ENCODE peak calls at places on chromosomes 12 and 14, in six cellular contexts. S is WERI-Rb-1, W is upper lobe of right lung, C is ascending aorta, O is suprapubic skin, G is body of pancreas. X is an unnamed sample.
A peak's percentile ranks its signal among the peaks of the same experiment; 100 is the strongest.

GRCh38 chr14:27392153-27392552 is 794.3 kb upstream of the NOVA1 start:
- DNase-seq in W (no peak), S (no peak), C (no peak), G (no peak), O (no peak), X (no peak)

GRCh38 chr14:102086972-102087761 is at the start of gene HSP90AA1:
- DNase-seq in O (peak; percentile 97), W (peak; percentile 98), C (peak; percentile 96), G (peak; percentile 94), S (peak; percentile 91), X (peak; percentile 89)

GRCh38 chr12:65529771-65530435 is 251.4 kb downstream of the MSRB3 start:
- DNase-seq in G (no peak), S (no peak), C (no peak), O (no peak), W (no peak), X (no peak)

GRCh38 chr12:57727758-57728395 is 10.7 kb downstream of the AGAP2 start:
- DNase-seq in C (peak; percentile 47), S (no peak), W (no peak), O (no peak), G (peak; percentile 26), X (no peak)

GRCh38 chr14:30813182-30813581 is 61.2 kb upstream of the COCH start:
- DNase-seq in S (no peak), G (no peak), C (no peak), O (no peak), W (no peak), X (no peak)

GRCh38 chr14:53368714-53369191 is 215.6 kb upstream of the DDHD1 start:
- DNase-seq in S (no peak), O (no peak), W (no peak), G (no peak), C (no peak), X (no peak)

GRCh38 chr14:51041117-51041531 is 53.8 kb downstream of the TRIM9 start:
- DNase-seq in O (no peak), G (no peak), C (no peak), S (no peak), W (no peak), X (no peak)

GRCh38 chr14:91484186-91484585 is 25.9 kb downstream of the PPP4R3A start:
- DNase-seq in W (no peak), C (no peak), O (no peak), G (no peak), S (no peak), X (no peak)

GRCh38 chr14:104346112-104346462 is 207.7 kb downstream of the KIF26A start:
- DNase-seq in G (no peak), W (no peak), C (no peak), O (peak; percentile 70), S (no peak), X (peak; percentile 52)

GRCh38 chr12:31412292-31412801 is 86.4 kb upstream of the SINHCAF start:
- DNase-seq in S (peak; percentile 58), O (no peak), C (no peak), G (no peak), W (no peak), X (no peak)

GRCh38 chr12:49331360-49332222 is 5.4 kb downstream of the C1QL4 start:
- DNase-seq in C (peak; percentile 73), O (peak; percentile 81), S (peak; percentile 68), W (peak; percentile 80), G (peak; percentile 87), X (peak; percentile 71)

GRCh38 chr14:56587701-56588100 is 8.1 kb downstream of the TMEM260 start:
- DNase-seq in G (no peak), W (no peak), C (no peak), S (no peak), O (no peak), X (no peak)

GRCh38 chr12:98188649-98189048 is 326.7 kb upstream of the TMPO start:
- DNase-seq in C (no peak), S (no peak), W (no peak), G (no peak), O (no peak), X (no peak)

GRCh38 chr14:24279301-24280186 is 8.1 kb upstream of the RABGGTA start:
- DNase-seq in S (no peak), G (peak; percentile 69), O (no peak), W (no peak), C (no peak), X (no peak)

GRCh38 chr12:19646599-19646998 is 207.3 kb downstream of the AEBP2 start:
- DNase-seq in C (no peak), G (no peak), O (no peak), W (no peak), S (no peak), X (no peak)

GRCh38 chr14:73613046-73613383 is 698 bp downstream of the ACOT6 start:
- DNase-seq in S (no peak), C (no peak), W (no peak), G (no peak), O (no peak), X (no peak)

GRCh38 chr14:63725786-63726185 is 2.1 kb downstream of the SGPP1 start:
- DNase-seq in O (no peak), C (no peak), W (no peak), S (no peak), G (no peak), X (no peak)

GRCh38 chr12:55780695-55781094 is 36.8 kb downstream of the SARNP start:
- DNase-seq in O (no peak), S (no peak), W (no peak), C (no peak), G (no peak), X (no peak)

GRCh38 chr14:96051642-96052540 is 12.7 kb downstream of the C14orf132 start:
- DNase-seq in G (no peak), O (no peak), C (peak; percentile 58), W (no peak), S (peak; percentile 36), X (no peak)

GRCh38 chr14:22332671-22333407 is 256.2 kb downstream of the DAD1 start:
- DNase-seq in S (no peak), W (no peak), O (no peak), G (no peak), C (no peak), X (no peak)
- H3K27ac ChIP-seq in S (no peak overlapping the region), W (no peak overlapping the region), O (no peak overlapping the region), G (peak overlapping the region; percentile 3), C (no peak overlapping the region), X (no peak overlapping the region)

GRCh38 chr12:127077262-127078045 is 1189.5 kb upstream of the TMEM132C start:
- DNase-seq in G (no peak), S (no peak), O (no peak), W (no peak), C (no peak), X (no peak)
- TF ChIP-seq CTCF in G (no peak), S (no peak), O (no peak), W (no peak), C (no peak), X (no peak)

GRCh38 chr12:13375583-13376413 is 179.3 kb downstream of the EMP1 start:
- DNase-seq in S (no peak), O (no peak), C (no peak), G (no peak), W (no peak), X (no peak)
- H3K27ac ChIP-seq in S (no peak overlapping the region), O (no peak overlapping the region), C (no peak overlapping the region), G (no peak overlapping the region), W (no peak overlapping the region), X (no peak overlapping the region)

DNA sequence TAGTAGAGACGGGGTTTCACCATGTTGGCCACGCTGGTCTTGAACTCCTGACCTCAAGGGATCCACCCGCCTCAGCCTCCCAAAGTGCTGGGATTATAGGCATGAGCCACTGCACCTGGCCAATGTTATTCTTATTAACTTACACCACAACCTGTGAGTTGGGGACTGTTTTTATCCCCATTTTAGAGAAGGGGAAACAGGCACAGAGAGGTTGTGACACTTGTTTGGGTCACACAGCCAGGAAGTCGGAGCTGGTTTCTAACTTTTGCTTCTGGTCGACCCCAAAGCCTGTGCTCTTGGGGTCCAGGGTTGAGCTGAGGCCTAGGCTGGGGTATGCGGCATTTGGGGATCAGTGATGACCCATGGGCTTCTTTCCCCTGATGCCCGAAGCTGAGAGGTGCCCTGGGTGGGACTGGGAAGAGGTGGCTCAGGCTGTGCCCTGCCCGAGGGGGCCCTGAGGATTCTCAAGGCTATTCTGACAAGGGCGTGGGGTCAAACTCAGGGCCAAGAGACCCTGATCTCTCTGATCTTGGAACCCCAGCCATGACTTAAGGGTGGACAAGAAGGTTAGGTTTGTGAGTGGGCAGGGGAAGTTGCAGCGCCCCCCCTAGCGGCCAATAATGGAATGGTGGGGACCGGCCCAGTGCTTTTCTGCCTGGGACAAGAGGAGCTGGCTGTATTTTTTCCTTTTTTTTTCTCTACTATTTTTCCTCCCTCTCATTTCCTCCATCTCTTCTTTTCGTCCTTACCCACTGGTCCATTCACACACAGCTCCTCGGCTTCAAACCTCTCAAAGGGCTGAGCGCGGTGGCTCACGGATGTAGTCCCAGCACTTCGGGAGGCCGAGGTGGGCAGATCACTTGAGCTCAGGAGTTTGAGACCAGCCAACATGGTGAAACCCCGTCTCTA is 3.0 kb downstream of the SDSL start:
- DNase-seq in W (peak; percentile 80), S (peak; percentile 63), C (peak; percentile 73), G (peak; percentile 65), O (no peak), X (no peak)
- TF ChIP-seq CTCF in W (peak; percentile 86), S (peak; percentile 84), C (peak; percentile 48), G (peak; percentile 82), O (peak; percentile 83), X (peak; percentile 71)

GRCh38 chr12:82866946-82867345 is 180.2 kb downstream of the TMTC2 start:
- DNase-seq in O (no peak), C (no peak), S (no peak), G (no peak), W (no peak), X (no peak)
- H3K27ac ChIP-seq in O (no peak overlapping the region), C (no peak overlapping the region), S (no peak overlapping the region), G (no peak overlapping the region), W (no peak overlapping the region), X (no peak overlapping the region)

GRCh38 chr14:70032016-70032415 is 152.8 kb downstream of the SMOC1 start:
- DNase-seq in C (peak; percentile 54), S (no peak), O (no peak), G (no peak), W (no peak), X (no peak)

GRCh38 chr14:70034257-70034656 is 154.5 kb downstream of the SLC8A3 start:
- DNase-seq in W (no peak), C (no peak), O (no peak), G (no peak), S (no peak), X (no peak)

GRCh38 chr14:70032447-70032846 is 153.2 kb downstream of the SMOC1 start:
- DNase-seq in W (no peak), C (no peak), S (no peak), G (no peak), O (no peak), X (no peak)

GRCh38 chr14:70033561-70033960 is 154.3 kb downstream of the SMOC1 start:
- DNase-seq in W (no peak), C (peak; percentile 25), O (no peak), G (no peak), S (no peak), X (no peak)

GRCh38 chr14:70036665-70037064 is 152.1 kb downstream of the SLC8A3 start:
- DNase-seq in S (peak; percentile 59), G (no peak), W (no peak), O (no peak), C (peak; percentile 22), X (no peak)
- TF ChIP-seq CTCF in S (peak; percentile 82), G (no peak), W (no peak), O (no peak), C (no peak), X (no peak)

DNA sequence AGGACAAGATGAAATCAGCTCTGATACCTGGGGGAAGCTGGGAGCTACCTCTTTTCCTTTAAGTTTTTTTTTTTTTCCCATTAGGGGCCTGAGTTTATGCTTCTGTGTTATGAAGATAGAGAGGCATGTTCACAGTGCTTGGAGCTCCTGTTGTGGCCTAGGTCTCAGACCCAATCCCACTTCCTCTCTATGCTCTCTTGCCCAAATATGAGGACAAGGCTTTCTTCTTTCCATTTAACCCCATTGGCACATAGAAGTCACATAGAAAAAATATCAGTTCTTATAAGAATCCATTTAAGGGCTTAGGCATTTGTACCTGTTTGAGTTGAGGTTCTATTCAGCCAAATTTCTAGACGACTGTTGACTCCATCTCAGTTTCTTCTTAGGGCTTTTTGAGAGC is 12.6 kb downstream of the MRPS35 start:
- DNase-seq in S (no peak), O (no peak), W (no peak), C (no peak), G (no peak), X (no peak)
- H3K27ac ChIP-seq in S (no peak overlapping the region), O (no peak overlapping the region), W (no peak overlapping the region), C (no peak overlapping the region), G (no peak overlapping the region), X (no peak overlapping the region)